ENCODE peak calls at places on chromosomes 5 and 9, in four cellular contexts. K is HepG2, V is IMR-90, O is K562. M is an unnamed sample.

GRCh38 chr9:135706288-135706687 is 4.3 kb downstream of the KCNT1 start:
- DNase-seq in K (no peak), V (no peak), O (no peak), M (no peak)

GRCh38 chr9:128285033-128285784 is 9.1 kb downstream of the SWI5 start:
- DNase-seq in K (no peak), V (no peak), O (no peak), M (no peak)

GRCh38 chr5:859391-859790 is 8.6 kb upstream of the ZDHHC11 start:
- DNase-seq in K (no peak), V (no peak), O (no peak), M (no peak)

GRCh38 chr9:81601639-81602623 is 87.4 kb downstream of the TLE1 start:
- DNase-seq in K (no peak), V (peak), O (no peak), M (peak)

GRCh38 chr5:8689773-8690172 is 820.8 kb downstream of the MTRR start:
- DNase-seq in K (no peak), V (no peak), O (no peak), M (no peak)

GRCh38 chr9:4366649-4367330 is 66.9 kb upstream of the GLIS3 start:
- DNase-seq in K (peak), V (peak), O (peak), M (peak)

GRCh38 chr5:119389288-119390065 is 33.7 kb downstream of the TNFAIP8 start:
- DNase-seq in K (no peak), V (peak), O (no peak), M (no peak)

GRCh38 chr9:27085456-27085855 is 23.6 kb upstream of the TEK start:
- DNase-seq in K (no peak), V (no peak), O (no peak), M (no peak)

GRCh38 chr5:44536650-44537260 is 147.5 kb upstream of the FGF10 start:
- DNase-seq in K (peak), V (peak), O (peak), M (peak)

GRCh38 chr9:113624721-113625120 is 161.2 kb downstream of the RGS3 start:
- DNase-seq in K (no peak), V (peak), O (no peak), M (no peak)

GRCh38 chr9:134724912-134725604 is 83.5 kb downstream of the COL5A1 start:
- DNase-seq in K (no peak), V (no peak), O (no peak), M (no peak)

GRCh38 chr9:121217609-121218292 is 16.1 kb upstream of the RAB14 start:
- DNase-seq in K (no peak), V (peak), O (peak), M (no peak)

GRCh38 chr5:103867857-103868598 is 305.4 kb upstream of the NUDT12 start:
- DNase-seq in K (no peak), V (no peak), O (no peak), M (no peak)

GRCh38 chr9:92480332-92480771 is 2.0 kb downstream of the ASPN start:
- DNase-seq in K (no peak), V (peak), O (no peak), M (no peak)

GRCh38 chr5:26757941-26758340 is 280.4 kb downstream of the CDH9 start:
- DNase-seq in K (no peak), V (no peak), O (no peak), M (no peak)

GRCh38 chr5:172707285-172708182 is 63.5 kb downstream of the DUSP1 start:
- DNase-seq in K (peak), V (peak), O (peak), M (peak)

GRCh38 chr9:117763314-117763713 is 59.1 kb downstream of the TLR4 start:
- DNase-seq in K (no peak), V (no peak), O (no peak), M (no peak)

GRCh38 chr5:124649548-124650501 is 96.6 kb downstream of the ZNF608 start:
- DNase-seq in K (no peak), V (peak), O (peak), M (no peak)

GRCh38 chr5:135110941-135111596 is 77.0 kb upstream of the PITX1 start:
- DNase-seq in K (no peak), V (no peak), O (no peak), M (no peak)

GRCh38 chr5:168645195-168645594 is 66.0 kb upstream of the PANK3 start:
- DNase-seq in K (no peak), V (no peak), O (no peak), M (no peak)

GRCh38 chr9:1978941-1979340 is 36.2 kb upstream of the SMARCA2 start:
- DNase-seq in K (peak), V (peak), O (no peak), M (no peak)

GRCh38 chr9:81915801-81916505 is 12.3 kb upstream of the SPATA31D4 start:
- DNase-seq in K (no peak), V (no peak), O (no peak), M (no peak)

GRCh38 chr9:21684831-21685362 is 117.5 kb upstream of the MTAP start:
- DNase-seq in K (peak), V (peak), O (no peak), M (peak)

GRCh38 chr9:130666393-130667116 is 2.2 kb downstream of the PRDM12 start:
- DNase-seq in K (no peak), V (no peak), O (no peak), M (no peak)

GRCh38 chr5:160555836-160556660 is 134.4 kb downstream of the PTTG1 start:
- DNase-seq in K (no peak), V (no peak), O (no peak), M (no peak)

GRCh38 chr9:87876708-87877107 is 6.0 kb upstream of the SPATA31E1 start:
- DNase-seq in K (no peak), V (no peak), O (no peak), M (no peak)

GRCh38 chr5:126003309-126003708 is 419.9 kb upstream of the GRAMD2B start:
- DNase-seq in K (no peak), V (peak), O (no peak), M (no peak)

GRCh38 chr5:154197801-154198461 is 7.4 kb downstream of the GALNT10 start:
- DNase-seq in K (peak), V (peak), O (no peak), M (peak)

GRCh38 chr5:106801554-106801953 is 869.2 kb downstream of the EFNA5 start:
- DNase-seq in K (no peak), V (no peak), O (no peak), M (no peak)

GRCh38 chr5:102554728-102555127 is 55.9 kb upstream of the SLCO6A1 start:
- DNase-seq in K (peak), V (no peak), O (no peak), M (no peak)

DNA sequence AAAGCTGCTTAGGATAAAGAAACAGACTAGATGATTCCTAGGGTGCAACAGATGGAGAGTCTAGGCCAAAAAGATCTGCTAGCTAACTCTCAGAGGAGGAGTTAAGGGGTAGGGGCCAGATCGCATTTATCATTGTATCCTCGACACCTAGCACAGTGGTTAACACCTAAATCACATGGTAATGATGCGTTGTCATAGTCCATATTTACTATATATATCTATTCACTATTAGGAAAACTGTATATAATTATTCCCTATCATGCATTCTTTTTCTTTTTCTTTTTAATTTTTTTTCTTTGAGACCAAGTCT is 92.8 kb upstream of the SLC44A1 start:
- DNase-seq in K (no peak), V (no peak), O (no peak), M (no peak)
- TF ChIP-seq MAZ in K (no peak), V (no peak), O (no peak), M (no peak)

DNA sequence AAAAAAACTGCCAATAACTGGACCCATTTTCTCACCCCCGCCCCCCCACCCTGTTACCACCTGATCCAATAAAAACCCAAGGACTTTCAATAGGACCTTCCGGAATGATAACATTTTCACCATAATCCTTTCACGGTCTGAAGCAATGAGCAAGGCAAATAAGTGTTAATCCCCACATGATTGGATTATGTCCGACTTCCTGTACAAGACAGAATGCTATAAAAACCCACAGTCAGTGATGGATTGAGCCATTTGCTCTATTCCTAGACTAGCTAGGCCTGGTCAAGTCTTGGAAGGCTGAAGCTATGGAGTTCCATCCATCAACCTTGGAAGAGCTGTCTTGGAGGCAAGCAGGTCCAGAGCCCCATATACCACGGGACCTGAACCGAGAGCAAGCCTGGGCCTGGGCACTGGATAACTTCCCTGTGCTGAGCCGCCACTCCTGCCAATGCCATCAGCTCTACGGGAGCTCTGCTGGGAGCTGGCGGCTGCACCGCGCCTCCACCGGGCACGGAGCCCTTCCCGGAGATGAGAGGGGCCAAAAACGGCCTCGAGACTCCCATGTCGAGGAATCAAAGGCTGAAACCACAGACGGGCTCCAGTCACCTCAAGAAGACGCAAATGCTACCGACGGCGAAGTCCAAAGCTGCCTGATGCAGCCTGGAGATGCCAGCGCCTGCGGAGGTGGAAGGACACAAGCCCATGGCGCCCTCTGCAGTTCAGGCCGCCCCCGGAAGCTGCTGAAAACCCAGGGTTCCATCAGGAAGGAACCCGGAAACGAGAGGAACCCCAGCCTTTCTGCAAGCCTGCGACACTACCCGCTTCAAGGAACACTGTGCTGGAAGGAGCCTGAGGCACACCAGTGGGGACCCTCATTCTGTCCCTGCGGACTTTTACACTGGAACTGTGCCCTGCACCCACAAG is 69.2 kb downstream of the ANXA2R start:
- DNase-seq in K (no peak), V (no peak), O (no peak), M (no peak)
- TF ChIP-seq RAD21 in K (no peak), V (peak), O (no peak), M (peak)

DNA sequence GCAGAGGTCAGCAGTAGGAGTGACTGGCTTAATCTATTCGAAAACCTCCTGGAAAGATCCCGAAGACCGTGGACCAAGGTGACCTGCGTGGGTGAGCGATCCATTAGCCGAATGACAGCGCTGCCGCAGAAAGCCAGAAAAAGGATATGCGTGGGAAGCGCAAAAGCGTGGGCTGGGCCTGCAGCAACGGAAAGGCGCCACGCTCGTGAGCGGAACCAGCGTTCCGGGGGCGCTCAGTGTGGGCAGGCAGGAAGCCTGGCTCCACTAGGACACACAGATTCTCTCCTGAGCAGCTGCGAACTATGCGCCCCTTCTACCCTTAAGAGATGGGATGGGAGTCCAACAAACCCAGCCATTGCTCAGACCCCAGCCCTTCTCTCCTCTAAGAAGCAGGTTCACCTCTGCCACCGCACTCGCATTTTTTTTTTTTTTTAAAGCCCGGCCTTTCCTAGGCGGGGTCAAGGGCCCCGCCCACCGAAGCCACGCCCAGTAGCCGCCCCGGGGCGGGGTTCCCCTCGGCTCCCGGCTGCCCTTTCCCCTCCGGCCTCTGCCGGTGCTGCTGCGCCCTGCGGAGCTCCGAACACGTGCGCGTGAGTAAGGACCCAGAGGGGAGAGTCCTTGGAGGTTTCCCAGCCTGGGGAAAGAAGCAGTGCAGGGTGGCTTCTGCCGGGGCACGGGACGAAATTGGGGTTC is 19.8 kb upstream of the MATR3 start:
- DNase-seq in K (peak), V (peak), O (peak), M (peak)
- TF ChIP-seq SMC3 in K (no peak), V (no peak), O (no peak), M (no peak)

GRCh38 chr5:96875805-96876291 is 452 bp upstream of the ERAP2 start:
- DNase-seq in K (peak), V (no peak), O (no peak), M (no peak)
- TF ChIP-seq MAZ in K (no peak), V (no peak), O (peak), M (no peak)

DNA sequence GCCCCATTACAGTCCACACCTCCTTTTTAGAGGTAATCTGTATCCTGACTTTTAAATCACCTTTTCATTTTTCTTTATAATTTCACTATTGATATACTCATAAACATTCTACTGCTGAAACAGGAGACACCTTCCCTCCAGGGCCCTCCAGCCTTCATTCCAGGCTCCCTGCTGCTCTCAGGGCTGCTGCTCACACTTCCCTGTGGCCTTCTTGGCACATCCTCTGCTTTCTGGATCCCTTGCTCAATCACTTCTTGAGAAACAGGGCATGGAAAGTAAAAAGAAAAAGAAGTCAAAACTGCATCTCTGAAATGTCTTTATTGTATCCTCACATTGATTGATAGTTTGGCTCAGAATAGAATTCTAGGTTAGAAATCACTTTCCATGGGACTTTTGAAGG is 19.3 kb upstream of the WNT8A start:
- DNase-seq in K (no peak), V (no peak), O (no peak), M (no peak)
- TF ChIP-seq RAD21 in K (no peak), V (no peak), O (no peak), M (no peak)

GRCh38 chr9:86239053-86239770 is 20.2 kb downstream of the C9orf153 start:
- DNase-seq in K (no peak), V (no peak), O (no peak), M (peak)

GRCh38 chr9:86246752-86247161 is 12.7 kb downstream of the C9orf153 start:
- DNase-seq in K (peak), V (no peak), O (no peak), M (no peak)

GRCh38 chr9:86241216-86241615 is 18.2 kb downstream of the C9orf153 start:
- DNase-seq in K (no peak), V (peak), O (no peak), M (no peak)

DNA sequence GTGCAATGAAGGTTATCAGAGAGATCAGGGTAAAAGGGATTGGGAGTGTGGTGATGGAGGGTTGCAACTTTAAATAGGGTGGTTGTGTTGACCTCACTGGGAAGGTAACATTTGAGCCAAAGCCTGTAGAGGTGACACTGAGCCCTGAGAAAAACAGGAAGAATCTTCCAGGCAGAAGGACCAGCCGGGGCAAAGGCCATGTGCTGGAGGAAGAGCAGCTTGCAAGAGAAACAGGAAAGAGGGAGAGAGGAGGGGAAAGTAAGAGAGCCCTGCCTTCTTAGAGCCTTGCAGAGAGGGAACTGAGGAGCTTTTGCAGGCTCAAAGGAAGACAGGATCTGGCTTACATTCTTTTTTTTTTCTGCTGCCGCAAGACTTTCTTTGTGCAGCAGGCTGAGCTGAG is 17.4 kb downstream of the C9orf153 start:
- DNase-seq in K (no peak), V (no peak), O (no peak), M (no peak)
- TF ChIP-seq SMC3 in K (no peak), V (no peak), O (no peak), M (no peak)

GRCh38 chr9:122562134-122562760 is 9.3 kb downstream of the OR1N2 start:
- DNase-seq in K (no peak), V (no peak), O (no peak), M (no peak)
- TF ChIP-seq MAZ in K (no peak), V (no peak), O (no peak), M (no peak)

DNA sequence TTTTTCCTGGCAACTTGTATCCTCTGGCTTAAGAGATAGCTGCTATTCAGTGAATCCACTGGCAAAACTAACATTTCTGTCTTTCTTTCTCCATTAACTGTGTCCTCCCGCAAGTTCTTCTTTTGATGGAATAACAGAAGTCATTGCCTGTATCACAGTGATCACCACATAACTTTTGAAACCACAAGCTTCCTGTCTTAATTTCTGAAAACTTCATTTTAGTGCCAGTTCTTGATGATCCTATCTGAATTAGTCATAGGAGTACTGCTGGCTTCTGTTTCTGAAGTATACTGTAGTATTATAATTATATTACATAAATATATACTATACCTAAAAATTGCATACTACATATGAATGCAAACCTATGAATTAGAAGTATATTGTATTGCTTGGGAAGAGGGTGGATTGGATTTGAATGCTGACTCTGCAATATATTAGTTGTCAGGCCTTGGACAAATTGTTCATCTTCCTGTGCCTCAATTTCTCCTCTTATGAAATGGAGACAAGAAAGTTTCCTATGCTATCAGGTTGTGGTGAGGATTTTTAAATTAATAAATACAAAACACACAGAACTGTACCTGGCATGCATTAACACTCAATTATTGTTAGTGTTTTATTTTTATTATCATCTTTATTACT is 441.6 kb downstream of the CETN3 start:
- DNase-seq in K (no peak), V (no peak), O (no peak), M (no peak)
- TF ChIP-seq RAD21 in K (no peak), V (no peak), O (no peak), M (no peak)